ENCODE peak calls at places on chromosome 21, in four cellular contexts. J is H1, C is K562, X is GM12878. G is an unnamed sample.
A peak's percentile ranks its signal among the peaks of the same experiment; 100 is the strongest.

GRCh38 chr21:45013271-45013841 is 61.0 kb upstream of the ADARB1 start:
- DNase-seq in X (no peak), C (no peak), J (no peak), G (no peak)

GRCh38 chr21:31343680-31344480 is at the start of gene TIAM1:
- DNase-seq in J (peak; percentile 38), X (no peak), C (no peak), G (no peak)

GRCh38 chr21:25568230-25568629 is 39.1 kb downstream of the MRPL39 start:
- DNase-seq in C (no peak), X (no peak), J (no peak), G (no peak)

GRCh38 chr21:33299181-33299752 is 25.5 kb upstream of the IFNAR1 start:
- DNase-seq in C (no peak), J (no peak), X (peak; percentile 25), G (peak; percentile 50)

GRCh38 chr21:42480736-42481135 is 15.3 kb downstream of the RSPH1 start:
- DNase-seq in X (no peak), J (no peak), C (no peak), G (no peak)

GRCh38 chr21:42156690-42157605 is 62.0 kb upstream of the ABCG1 start:
- DNase-seq in X (no peak), J (no peak), C (no peak), G (no peak)

GRCh38 chr21:39072468-39072867 is 110.8 kb downstream of the PSMG1 start:
- DNase-seq in J (no peak), X (no peak), C (no peak), G (no peak)

GRCh38 chr21:25029580-25029979 is 577.7 kb downstream of the MRPL39 start:
- DNase-seq in X (no peak), J (no peak), C (no peak), G (no peak)

GRCh38 chr21:45698493-45698947 is 55.0 kb downstream of the PCBP3 start:
- DNase-seq in J (no peak), X (no peak), C (no peak), G (no peak)

GRCh38 chr21:42148584-42148983 is 70.4 kb upstream of the ABCG1 start:
- DNase-seq in J (no peak), C (no peak), X (no peak), G (no peak)

GRCh38 chr21:38837806-38838461 is 32.2 kb downstream of the ETS2 start:
- DNase-seq in X (no peak), C (no peak), J (no peak), G (no peak)

GRCh38 chr21:25464275-25464674 is 143.0 kb downstream of the MRPL39 start:
- DNase-seq in C (no peak), J (no peak), X (no peak), G (no peak)

GRCh38 chr21:37974081-37974480 is 57.8 kb upstream of the KCNJ6 start:
- DNase-seq in J (no peak), C (no peak), X (no peak), G (no peak)

GRCh38 chr21:46486481-46487000 is 27.9 kb downstream of the DIP2A start:
- DNase-seq in C (no peak), J (no peak), X (no peak), G (no peak)

GRCh38 chr21:19998450-19998849 is 999.8 kb upstream of the NCAM2 start:
- DNase-seq in C (no peak), X (no peak), J (no peak), G (no peak)

GRCh38 chr21:27429612-27430361 is 462.9 kb upstream of the ADAMTS5 start:
- DNase-seq in J (no peak), C (no peak), X (no peak), G (no peak)

GRCh38 chr21:37687001-37687400 is 229.3 kb downstream of the KCNJ6 start:
- DNase-seq in C (no peak), J (no peak), X (no peak), G (no peak)

GRCh38 chr21:46051821-46052675 is 45.9 kb upstream of the COL6A2 start:
- DNase-seq in J (no peak), X (no peak), C (no peak), G (no peak)

GRCh38 chr21:33367309-33367973 is 35.8 kb upstream of the IFNGR2 start:
- DNase-seq in C (no peak), X (no peak), J (no peak), G (no peak)

GRCh38 chr21:16563795-16564194 is 834.0 kb downstream of the USP25 start:
- DNase-seq in J (peak; percentile 66), C (no peak), X (no peak), G (no peak)

GRCh38 chr21:31665397-31665796 is 5.9 kb downstream of the SOD1 start:
- DNase-seq in X (no peak), C (no peak), J (no peak), G (no peak)

GRCh38 chr21:42150458-42151085 is 68.4 kb upstream of the ABCG1 start:
- DNase-seq in C (no peak), J (no peak), X (no peak), G (no peak)

GRCh38 chr21:37742532-37742931 is 173.7 kb downstream of the KCNJ6 start:
- DNase-seq in X (no peak), C (no peak), J (no peak), G (no peak)

GRCh38 chr21:16634522-16634914 is 878.3 kb upstream of the CXADR start:
- DNase-seq in C (no peak), J (peak; percentile 15), X (no peak), G (no peak)

DNA sequence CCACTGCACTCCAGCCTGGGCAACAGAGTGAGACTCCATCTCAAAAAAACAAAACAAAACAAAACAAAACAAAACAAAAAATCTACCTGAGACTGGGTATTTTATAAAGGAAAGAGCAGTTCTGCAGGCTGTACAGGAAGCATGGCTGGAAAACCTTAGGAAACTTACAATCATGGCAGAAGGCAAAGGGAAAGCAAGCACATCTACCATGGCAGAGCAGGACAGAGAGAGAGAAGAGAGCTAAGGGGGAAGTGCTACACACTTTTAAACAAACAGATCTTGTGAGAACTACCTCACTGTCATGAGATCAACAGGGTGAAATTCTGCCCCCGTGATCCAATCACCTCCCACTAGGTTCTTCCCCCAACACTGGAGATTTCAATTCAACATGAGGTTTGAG is 198.3 kb upstream of the SAMSN1 start:
- DNase-seq in J (no peak), X (no peak), C (no peak), G (no peak)
- H3K27ac ChIP-seq in J (no peak overlapping the region), X (no peak overlapping the region), C (peak overlapping the region; percentile 55), G (no peak overlapping the region)

GRCh38 chr21:14080764-14081096 is 130.0 kb downstream of the LIPI start:
- DNase-seq in C (no peak), X (no peak), J (no peak), G (no peak)
- TF ChIP-seq GABPA in C (no peak), X (no peak), J (no peak), G (no peak)

GRCh38 chr21:34553199-34553952 is 41.4 kb upstream of the KCNE1 start:
- DNase-seq in C (no peak), X (no peak), J (no peak), G (no peak)
- TF ChIP-seq POLR2AphosphoS5 in C (no peak), X (no peak), J (no peak), G (no peak)

DNA sequence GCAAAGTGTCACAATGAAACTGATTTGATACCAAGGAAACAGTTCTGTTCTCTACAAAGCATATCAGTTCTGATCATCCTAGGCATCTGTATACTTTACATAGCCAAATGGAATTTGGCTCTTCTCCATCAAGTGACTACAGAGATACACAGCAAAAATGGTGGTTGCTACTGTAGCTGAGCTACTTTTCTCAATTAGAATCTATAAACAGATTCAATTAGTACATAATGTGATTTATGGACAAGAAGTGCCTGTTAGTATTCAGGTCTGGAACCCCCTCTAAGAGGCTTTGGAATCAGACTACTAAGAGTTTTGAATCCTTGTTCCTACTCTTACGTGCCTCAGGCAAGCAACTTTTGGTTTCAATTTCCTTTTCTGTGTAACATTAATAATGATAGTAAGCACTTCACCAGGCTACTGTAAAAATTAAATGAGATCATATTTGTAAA is 25.5 kb downstream of the C21orf91 start:
- DNase-seq in C (no peak), J (no peak), X (no peak), G (no peak)
- H3K27ac ChIP-seq in C (no peak overlapping the region), J (no peak overlapping the region), X (peak overlapping the region; percentile 45), G (no peak overlapping the region)

GRCh38 chr21:43812139-43812821 is 22.9 kb downstream of the RRP1 start:
- DNase-seq in C (no peak), J (no peak), X (no peak), G (peak; percentile 56)
- TF ChIP-seq GABPA in C (no peak), J (no peak), X (no peak), G (no peak)

DNA sequence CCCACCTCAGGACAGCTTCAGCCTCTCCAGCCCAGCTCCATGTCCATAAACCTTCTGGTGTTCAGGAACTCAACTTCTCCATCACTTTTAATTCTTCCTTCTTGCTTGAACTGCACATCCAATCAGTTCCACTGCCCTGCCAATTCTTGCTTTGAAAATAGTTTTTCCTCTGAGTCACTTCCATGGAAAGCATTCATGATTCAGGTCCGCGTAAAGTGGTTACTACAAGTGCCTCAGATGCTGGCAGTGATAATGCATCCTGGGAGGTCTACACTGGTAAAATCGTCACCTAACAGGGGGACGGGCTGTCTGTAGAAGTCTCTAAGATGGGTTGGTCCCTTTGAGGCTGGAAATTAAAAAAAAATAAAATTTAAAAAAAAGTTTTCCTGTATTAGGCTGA is 25.9 kb upstream of the RCAN1 start:
- DNase-seq in X (no peak), C (no peak), J (no peak), G (no peak)
- TF ChIP-seq POLR2AphosphoS5 in X (no peak), C (no peak), J (no peak), G (no peak)

DNA sequence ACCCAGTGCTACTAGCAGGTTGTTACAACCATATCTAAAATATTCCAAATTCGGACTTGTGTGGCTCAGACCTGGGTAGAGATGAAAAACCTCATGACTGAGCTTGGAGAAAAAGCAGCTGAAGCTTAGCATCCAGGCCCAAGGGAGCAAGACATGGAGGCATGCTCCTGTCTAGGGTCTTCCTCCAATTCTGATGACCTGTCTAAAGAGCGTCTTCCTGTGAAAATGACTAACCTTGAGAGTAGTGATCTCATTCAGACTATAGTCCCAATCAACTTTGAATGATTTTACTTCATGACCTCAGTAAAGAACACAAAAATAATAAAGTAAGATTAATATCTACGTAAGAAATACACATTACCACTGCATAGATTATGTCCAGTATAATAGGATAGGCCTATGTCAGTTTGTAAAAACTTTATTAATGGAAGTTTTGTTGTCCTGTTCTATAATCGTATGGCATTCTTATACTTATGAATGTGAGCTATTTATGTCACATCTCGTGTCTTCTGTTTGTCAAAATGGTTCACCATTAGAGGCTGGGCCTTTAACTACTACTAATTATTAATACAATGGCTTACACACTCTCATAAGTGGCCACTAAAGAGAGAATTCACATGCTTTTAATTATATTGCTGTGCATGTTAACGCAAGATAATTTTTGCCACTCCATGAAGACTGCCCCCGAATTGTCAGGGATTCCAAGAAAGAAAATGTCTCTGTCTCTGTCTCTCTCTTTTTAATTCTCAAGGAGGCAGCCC is 201.3 kb downstream of the NCAM2 start:
- DNase-seq in C (no peak), J (no peak), X (no peak), G (no peak)
- H3K27ac ChIP-seq in C (peak overlapping the region; percentile 90), J (no peak overlapping the region), X (no peak overlapping the region), G (no peak overlapping the region)

DNA sequence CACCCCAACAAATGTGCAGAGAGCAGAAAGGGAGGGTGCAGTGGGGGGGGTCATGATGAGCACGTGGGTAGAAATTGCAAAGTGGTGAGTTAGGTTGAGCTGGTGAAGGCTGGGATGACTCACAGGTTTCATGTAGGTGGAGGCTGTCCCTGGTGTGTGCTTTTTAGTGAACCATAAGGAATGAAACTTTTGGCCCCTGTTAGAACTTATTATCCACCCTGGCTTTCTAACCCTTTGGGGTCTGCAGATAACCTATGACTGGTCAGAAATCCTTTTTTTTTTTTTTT is 46.9 kb downstream of the DOP1B start:
- DNase-seq in J (no peak), X (peak; percentile 16), C (no peak), G (no peak)
- TF ChIP-seq GABPA in J (no peak), X (no peak), C (no peak), G (no peak)

G was measured in HL-60.